ENCODE peak calls at places on chromosomes 11 and 22, in seven cellular contexts. L, M, N, G, T, H and F are unnamed samples.

GRCh38 chr11:279966-280761 is 2.0 kb downstream of the NLRP6 start:
- DNase-seq in L (no peak), M (no peak), N (peak), G (no peak), T (peak), H (peak), F (peak)

GRCh38 chr11:132496341-132496740 is 1036.0 kb downstream of the OPCML start:
- DNase-seq in L (no peak), M (no peak), N (no peak), G (no peak), T (peak), H (no peak), F (no peak)

GRCh38 chr11:75852406-75853017 is 37.5 kb downstream of the UVRAG start:
- DNase-seq in L (no peak), M (no peak), N (peak), G (no peak), T (no peak), H (no peak), F (no peak)

GRCh38 chr22:29871684-29872083 is 11.3 kb upstream of the MTMR3 start:
- DNase-seq in L (no peak), M (no peak), N (no peak), G (no peak), T (no peak), H (no peak), F (no peak)

GRCh38 chr11:129591527-129591926 is 215.9 kb downstream of the BARX2 start:
- DNase-seq in L (no peak), M (no peak), N (no peak), G (no peak), T (no peak), H (no peak), F (no peak)

GRCh38 chr11:20161923-20162322 is 1.6 kb upstream of the DBX1 start:
- DNase-seq in L (no peak), M (no peak), N (no peak), G (no peak), T (no peak), H (no peak), F (no peak)

GRCh38 chr11:38990139-38990538 is 2392.1 kb upstream of the RAG2 start:
- DNase-seq in L (no peak), M (no peak), N (no peak), G (no peak), T (no peak), H (no peak), F (no peak)

GRCh38 chr11:10693509-10694071 is at the start of gene IRAG1:
- DNase-seq in L (no peak), M (no peak), N (no peak), G (no peak), T (peak), H (peak), F (no peak)

GRCh38 chr11:33375688-33376311 is 118.6 kb downstream of the HIPK3 start:
- DNase-seq in L (no peak), M (no peak), N (peak), G (no peak), T (peak), H (peak), F (no peak)

GRCh38 chr11:101127699-101128570 is 1.7 kb downstream of the PGR start:
- DNase-seq in L (no peak), M (no peak), N (peak), G (no peak), T (no peak), H (no peak), F (no peak)

GRCh38 chr11:134480129-134480652 is 68.1 kb upstream of the B3GAT1 start:
- DNase-seq in L (no peak), M (no peak), N (no peak), G (no peak), T (no peak), H (no peak), F (no peak)

GRCh38 chr11:1727088-1727690 is 23.2 kb downstream of the IFITM10 start:
- DNase-seq in L (no peak), M (no peak), N (no peak), G (no peak), T (no peak), H (no peak), F (no peak)

GRCh38 chr11:85941380-85941973 is 86.3 kb downstream of the CCDC83 start:
- DNase-seq in L (peak), M (no peak), N (peak), G (no peak), T (peak), H (peak), F (no peak)

GRCh38 chr22:39839917-39840510 is 53.5 kb downstream of the ENTHD1 start:
- DNase-seq in L (no peak), M (no peak), N (no peak), G (no peak), T (no peak), H (no peak), F (no peak)

GRCh38 chr11:106132582-106133354 is 55.3 kb downstream of the AASDHPPT start:
- DNase-seq in L (no peak), M (no peak), N (no peak), G (no peak), T (no peak), H (no peak), F (no peak)

GRCh38 chr11:106271126-106271525 is 193.7 kb downstream of the AASDHPPT start:
- DNase-seq in L (no peak), M (no peak), N (no peak), G (no peak), T (no peak), H (no peak), F (no peak)